ENCODE peak calls at places on chromosomes 7 and 10, in eight cellular contexts. Z, J, R, O, H, S, L and M are unnamed samples.

GRCh38 chr10:24920907-24921881 is 31.2 kb downstream of the PRTFDC1 start:
- DNase-seq in Z (no peak), J (peak), R (no peak), O (peak), H (peak), S (peak), L (peak), M (peak)

GRCh38 chr10:73857446-73857845 is 16.9 kb downstream of the CAMK2G start:
- DNase-seq in Z (no peak), J (no peak), R (no peak), O (no peak), H (no peak), S (peak), L (no peak), M (no peak)

GRCh38 chr10:18279202-18279601 is 139.0 kb downstream of the CACNB2 start:
- DNase-seq in Z (no peak), J (no peak), R (no peak), O (no peak), H (no peak), S (no peak), L (no peak), M (no peak)

GRCh38 chr7:73425356-73425983 is 8.1 kb upstream of the FZD9 start:
- DNase-seq in Z (no peak), J (no peak), R (no peak), O (no peak), H (no peak), S (no peak), L (no peak), M (no peak)

GRCh38 chr10:24331457-24331856 is 122.5 kb downstream of the KIAA1217 start:
- DNase-seq in Z (no peak), J (peak), R (no peak), O (no peak), H (no peak), S (no peak), L (no peak), M (peak)

GRCh38 chr10:132078746-132079345 is 13.1 kb downstream of the JAKMIP3 start:
- DNase-seq in Z (no peak), J (peak), R (no peak), O (no peak), H (no peak), S (no peak), L (peak), M (no peak)

GRCh38 chr10:114526497-114527238 is 122.4 kb upstream of the AFAP1L2 start:
- DNase-seq in Z (peak), J (peak), R (peak), O (no peak), H (no peak), S (peak), L (peak), M (peak)

GRCh38 chr10:31353574-31353973 is 34.6 kb downstream of the ZEB1 start:
- DNase-seq in Z (peak), J (peak), R (no peak), O (no peak), H (peak), S (peak), L (no peak), M (no peak)

GRCh38 chr7:130268463-130269317 is 2.0 kb downstream of the CPA2 start:
- DNase-seq in Z (no peak), J (no peak), R (no peak), O (no peak), H (no peak), S (no peak), L (no peak), M (no peak)

DNA sequence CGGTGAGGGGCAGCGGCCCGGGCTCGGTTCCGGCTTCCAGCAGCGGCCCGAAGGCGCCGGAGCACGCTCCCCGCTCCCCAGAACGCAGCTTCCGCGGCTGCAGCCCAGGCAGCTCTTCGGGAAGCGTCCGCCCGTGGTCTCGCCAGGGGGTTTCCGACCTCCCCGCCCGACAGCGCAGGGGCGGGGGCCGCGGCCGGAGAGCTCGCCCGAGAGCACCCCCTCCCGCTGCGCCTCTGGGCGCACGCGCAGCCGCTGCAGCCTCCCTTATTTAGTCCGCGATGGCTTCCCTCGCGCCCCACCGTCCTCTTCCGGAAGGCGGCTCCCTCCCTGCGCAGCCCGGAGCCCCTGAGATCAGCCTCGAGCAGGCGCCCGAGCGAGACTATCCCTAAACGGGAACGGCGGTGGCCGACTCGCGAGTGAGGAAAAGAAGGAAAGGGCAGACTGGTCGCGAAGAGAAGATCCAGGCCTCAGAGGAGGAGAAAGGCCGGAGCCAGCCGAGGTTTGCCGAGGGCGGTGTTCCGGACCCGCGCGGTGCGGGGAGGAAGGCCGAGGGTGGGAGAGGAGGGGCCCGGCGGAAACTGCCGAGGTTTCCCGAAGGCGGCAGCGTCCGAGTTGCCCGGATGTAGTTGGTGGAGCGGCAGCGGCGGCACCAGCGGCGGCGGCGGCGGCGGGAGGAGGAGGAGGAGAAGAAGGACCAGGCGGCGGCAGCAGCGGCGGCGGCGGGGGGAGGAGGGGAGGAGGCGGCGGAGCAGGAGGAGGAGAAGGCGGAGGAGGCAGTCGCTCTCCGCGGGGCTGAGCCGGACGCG is at the start of gene WAC:
- DNase-seq in Z (peak), J (peak), R (peak), O (peak), H (peak), S (peak), L (peak), M (peak)
- TF ChIP-seq CTCF in Z (no peak), J (peak), R (peak), O (no peak), H (no peak), S (no peak), L (no peak), M (no peak)

GRCh38 chr10:44935961-44936285 is 23.7 kb upstream of the RASSF4 start:
- DNase-seq in Z (no peak), J (no peak), R (no peak), O (no peak), H (no peak), S (no peak), L (no peak), M (no peak)
- TF ChIP-seq CTCF in Z (no peak), J (no peak), R (no peak), O (no peak), H (no peak), S (no peak), L (no peak), M (no peak)

GRCh38 chr10:104138131-104138530 is 16.2 kb downstream of the SFR1 start:
- DNase-seq in Z (no peak), J (no peak), R (no peak), O (no peak), H (no peak), S (no peak), L (peak), M (no peak)

GRCh38 chr10:104142081-104142480 is 20.1 kb downstream of the SFR1 start:
- DNase-seq in Z (no peak), J (no peak), R (no peak), O (no peak), H (no peak), S (no peak), L (no peak), M (no peak)

GRCh38 chr10:104143829-104144228 is 21.9 kb downstream of the SFR1 start:
- DNase-seq in Z (no peak), J (no peak), R (no peak), O (no peak), H (no peak), S (no peak), L (no peak), M (no peak)

DNA sequence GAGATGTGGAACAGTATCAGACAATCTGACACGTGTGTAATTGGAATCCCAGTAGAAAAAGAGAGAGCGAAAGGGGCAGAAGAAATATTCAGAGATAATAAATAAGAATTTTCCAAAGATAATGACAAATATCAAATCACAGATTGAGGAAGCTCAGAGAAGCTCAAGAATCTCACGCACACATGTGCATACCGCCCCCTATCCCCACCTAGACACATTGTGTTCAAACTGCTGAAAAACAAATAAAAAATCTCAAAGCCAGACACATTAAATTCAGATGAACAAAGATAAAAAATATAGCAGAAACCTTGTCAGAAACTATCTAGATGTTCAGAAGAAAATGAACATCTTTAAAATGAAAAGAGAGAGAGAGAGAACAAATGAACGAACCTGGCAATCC is 17.2 kb downstream of the SFR1 start:
- DNase-seq in Z (no peak), J (no peak), R (no peak), O (no peak), H (no peak), S (no peak), L (no peak), M (no peak)
- TF ChIP-seq CTCF in Z (peak), J (peak), R (peak), O (peak), H (peak), S (peak), L (no peak), M (no peak)

DNA sequence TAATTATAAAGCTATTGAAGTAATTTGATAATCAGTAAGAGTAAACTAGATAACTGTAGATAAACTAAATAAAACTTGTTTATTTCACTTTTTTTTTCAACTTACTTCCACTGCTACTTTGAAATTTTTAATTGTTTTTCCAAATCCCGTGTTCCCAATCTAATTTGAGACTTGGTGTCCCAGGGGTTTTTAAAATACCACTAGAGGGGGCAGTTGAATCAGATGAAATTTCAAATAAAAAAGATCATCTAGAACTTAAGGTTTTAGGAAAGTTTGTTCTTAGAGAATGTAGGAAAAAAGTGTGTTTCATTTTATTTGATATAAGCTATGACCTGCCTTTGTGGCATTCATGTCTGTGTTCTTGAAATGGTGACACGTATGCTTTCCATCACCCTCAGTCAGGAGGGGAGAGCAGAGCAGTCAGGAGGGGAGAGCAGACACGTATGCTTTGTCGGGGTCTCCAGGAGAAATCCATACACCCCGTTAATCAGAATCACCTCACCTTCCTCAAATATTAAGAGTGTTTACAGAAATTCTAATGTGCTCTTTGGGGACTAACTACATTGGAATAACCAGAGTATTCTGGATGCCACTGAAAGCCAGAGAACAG is 49.9 kb downstream of the C10orf67 start:
- DNase-seq in Z (peak), J (no peak), R (no peak), O (no peak), H (no peak), S (no peak), L (no peak), M (no peak)
- TF ChIP-seq CTCF in Z (peak), J (peak), R (peak), O (peak), H (peak), S (peak), L (no peak), M (no peak)